ENCODE peak calls at places on chromosome X, in seven cellular contexts. E, Y, Q, P, M, T and O are unnamed samples.

GRCh38 chrX:102714994-102715393 is 2.7 kb downstream of the GPRASP2 start:
- DNase-seq in E (no peak), Y (no peak), Q (no peak), P (no peak), M (no peak), T (no peak), O (no peak)

GRCh38 chrX:132774312-132774711 is 184.1 kb downstream of the HS6ST2 start:
- DNase-seq in E (no peak), Y (no peak), Q (peak; percentile 21), P (no peak), M (no peak), T (no peak), O (peak; percentile 27)

GRCh38 chrX:134520860-134521390 is 61.0 kb downstream of the HPRT1 start:
- DNase-seq in E (peak; percentile 17), Y (peak; percentile 76), Q (no peak), P (no peak), M (no peak), T (no peak), O (no peak)

GRCh38 chrX:2974946-2975345 is 31.4 kb upstream of the ARSH start:
- DNase-seq in E (no peak), Y (no peak), Q (no peak), P (no peak), M (no peak), T (no peak), O (no peak)

GRCh38 chrX:43644124-43644701 is 11.9 kb upstream of the MAOA start:
- DNase-seq in E (no peak), Y (peak; percentile 41), Q (peak; percentile 65), P (no peak), M (no peak), T (no peak), O (peak; percentile 66)

GRCh38 chrX:1323315-1323714 is 13.3 kb upstream of the IL3RA start:
- DNase-seq in E (peak; percentile 20), Y (no peak), Q (no peak), P (peak; percentile 2), M (no peak), T (peak; percentile 66), O (no peak)

GRCh38 chrX:49171752-49172279 is at the start of gene PLP2:
- DNase-seq in E (no peak), Y (peak; percentile 40), Q (no peak), P (peak; percentile 59), M (no peak), T (peak; percentile 77), O (no peak)

GRCh38 chrX:15382809-15383208 is 1.4 kb downstream of the VEGFD start:
- DNase-seq in E (no peak), Y (no peak), Q (no peak), P (no peak), M (no peak), T (no peak), O (no peak)

GRCh38 chrX:1618689-1619088 is 3.8 kb downstream of the ASMT start:
- DNase-seq in E (no peak), Y (no peak), Q (no peak), P (no peak), M (no peak), T (no peak), O (no peak)

GRCh38 chrX:132741706-132742105 is 216.7 kb downstream of the HS6ST2 start:
- DNase-seq in E (no peak), Y (no peak), Q (no peak), P (no peak), M (no peak), T (no peak), O (no peak)

GRCh38 chrX:6803607-6804006 is 268.7 kb upstream of the VCX3A start:
- DNase-seq in E (no peak), Y (no peak), Q (no peak), P (no peak), M (no peak), T (no peak), O (no peak)

GRCh38 chrX:138761380-138761779 is 49.9 kb upstream of the FGF13 start:
- DNase-seq in E (no peak), Y (no peak), Q (no peak), P (no peak), M (no peak), T (no peak), O (no peak)

GRCh38 chrX:71315917-71316316 is 14.4 kb downstream of the ITGB1BP2 start:
- DNase-seq in E (no peak), Y (peak; percentile 87), Q (no peak), P (no peak), M (no peak), T (no peak), O (no peak)

GRCh38 chrX:104565791-104566687 is at the start of gene IL1RAPL2:
- DNase-seq in E (peak; percentile 51), Y (no peak), Q (no peak), P (no peak), M (no peak), T (no peak), O (no peak)

GRCh38 chrX:50920132-50920531 is 9.6 kb downstream of the BMP15 start:
- DNase-seq in E (peak; percentile 0), Y (peak; percentile 18), Q (no peak), P (no peak), M (no peak), T (no peak), O (no peak)

GRCh38 chrX:48021026-48021900 is 14.5 kb downstream of the SPACA5 start:
- DNase-seq in E (peak; percentile 80), Y (peak; percentile 81), Q (no peak), P (peak; percentile 59), M (no peak), T (peak; percentile 93), O (no peak)

GRCh38 chrX:14491689-14492088 is 37.6 kb upstream of the GLRA2 start:
- DNase-seq in E (no peak), Y (no peak), Q (no peak), P (no peak), M (no peak), T (no peak), O (no peak)

GRCh38 chrX:100673397-100673953 is 29.5 kb downstream of the SRPX2 start:
- DNase-seq in E (no peak), Y (peak; percentile 91), Q (no peak), P (no peak), M (no peak), T (no peak), O (peak; percentile 36)

GRCh38 chrX:69615779-69616519 is at the start of gene EDA:
- DNase-seq in E (peak; percentile 87), Y (peak; percentile 34), Q (peak; percentile 10), P (peak; percentile 38), M (peak; percentile 24), T (peak; percentile 95), O (no peak)

GRCh38 chrX:96474357-96475125 is 210.1 kb upstream of the DIAPH2 start:
- DNase-seq in E (no peak), Y (peak; percentile 72), Q (no peak), P (no peak), M (no peak), T (no peak), O (no peak)

GRCh38 chrX:133661962-133662839 is 246.9 kb upstream of the GPC4 start:
- DNase-seq in E (no peak), Y (no peak), Q (no peak), P (no peak), M (no peak), T (no peak), O (no peak)

GRCh38 chrX:52608961-52609360 is 45.7 kb downstream of the SSX7 start:
- DNase-seq in E (no peak), Y (no peak), Q (peak; percentile 2), P (no peak), M (no peak), T (no peak), O (peak; percentile 25)

GRCh38 chrX:119391279-119391678 is 7.9 kb upstream of the SLC25A43 start:
- DNase-seq in E (no peak), Y (peak; percentile 25), Q (no peak), P (no peak), M (no peak), T (no peak), O (no peak)

GRCh38 chrX:50618788-50619558 is 148.3 kb upstream of the DGKK start:
- DNase-seq in E (no peak), Y (no peak), Q (no peak), P (no peak), M (no peak), T (peak; percentile 56), O (no peak)

GRCh38 chrX:78199851-78200250 is 60.4 kb upstream of the TAF9B start:
- DNase-seq in E (no peak), Y (peak; percentile 8), Q (no peak), P (no peak), M (no peak), T (no peak), O (no peak)

GRCh38 chrX:18864390-18864920 is 119.5 kb downstream of the PHKA2 start:
- DNase-seq in E (no peak), Y (no peak), Q (no peak), P (no peak), M (no peak), T (no peak), O (no peak)

GRCh38 chrX:39397561-39398200 is 596.4 kb downstream of the MID1IP1 start:
- DNase-seq in E (no peak), Y (no peak), Q (no peak), P (no peak), M (no peak), T (no peak), O (no peak)
- H3K4me3 ChIP-seq in E (no peak overlapping the region), Y (no peak overlapping the region), Q (no peak overlapping the region), P (no peak overlapping the region), M (no peak overlapping the region), T (no peak overlapping the region), O (no peak overlapping the region)

DNA sequence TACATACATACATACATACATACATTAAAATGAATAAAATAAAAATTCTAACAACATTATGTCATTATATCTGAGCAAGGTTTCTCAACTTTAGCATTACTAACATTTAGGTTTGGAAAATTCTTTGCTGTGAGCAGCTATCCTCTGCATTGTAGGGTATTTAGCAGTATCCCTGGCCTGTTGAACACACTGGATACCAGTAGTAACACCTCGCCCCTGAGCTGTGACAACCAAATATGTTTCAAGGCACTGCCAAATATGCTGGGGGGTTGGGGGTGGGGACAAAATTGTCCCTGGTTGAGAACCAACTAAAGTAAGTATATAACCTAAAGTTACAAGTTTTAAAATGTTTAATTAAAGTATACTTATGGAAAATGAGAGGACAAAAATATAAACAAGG is 860.9 kb upstream of the FTHL17 start:
- DNase-seq in E (no peak), Y (no peak), Q (no peak), P (no peak), M (no peak), T (no peak), O (no peak)
- H3K4me3 ChIP-seq in E (no peak overlapping the region), Y (no peak overlapping the region), Q (no peak overlapping the region), P (no peak overlapping the region), M (no peak overlapping the region), T (no peak overlapping the region), O (no peak overlapping the region)

GRCh38 chrX:137430301-137430700 is 135.6 kb upstream of the ZIC3 start:
- DNase-seq in E (no peak), Y (no peak), Q (no peak), P (no peak), M (no peak), T (no peak), O (no peak)
- H3K4me3 ChIP-seq in E (no peak overlapping the region), Y (no peak overlapping the region), Q (no peak overlapping the region), P (no peak overlapping the region), M (no peak overlapping the region), T (no peak overlapping the region), O (no peak overlapping the region)

GRCh38 chrX:140713174-140713539 is 3.6 kb downstream of the LINC00632 start:
- DNase-seq in E (no peak), Y (no peak), Q (no peak), P (no peak), M (no peak), T (no peak), O (no peak)
- H3K4me3 ChIP-seq in E (peak overlapping the region; percentile 7), Y (peak overlapping the region; percentile 18), Q (no peak overlapping the region), P (no peak overlapping the region), M (peak overlapping the region; percentile 56), T (peak overlapping the region; percentile 55), O (no peak overlapping the region)

GRCh38 chrX:123731258-123731986 is 1.4 kb downstream of the THOC2 start:
- DNase-seq in E (no peak), Y (peak; percentile 15), Q (no peak), P (no peak), M (no peak), T (peak; percentile 51), O (no peak)
- H3K4me3 ChIP-seq in E (peak overlapping the region; percentile 80), Y (peak overlapping the region; percentile 87), Q (peak overlapping the region; percentile 67), P (peak overlapping the region; percentile 86), M (peak overlapping the region; percentile 87), T (peak overlapping the region; percentile 94), O (peak overlapping the region; percentile 83)